ENCODE peak calls at places on chromosomes 12 and 14, in seven cellular contexts. I is A172, K is NCI-H2081, W is GM23248, C is IMR-90, Y is tibial nerve, P is NCI-H1092 treated with DMSO at 0.1 percent for 48 hours. E is an unnamed sample.

GRCh38 chr14:83638725-83639124 is 1891.2 kb upstream of the FLRT2 start:
- DNase-seq in K (no peak), P (no peak), I (peak; percentile 5), Y (no peak), C (no peak), W (no peak), E (no peak)

GRCh38 chr14:71309756-71310155 is 402.5 kb downstream of the PCNX1 start:
- DNase-seq in C (no peak), K (no peak), I (no peak), P (no peak), W (no peak), Y (no peak), E (no peak)

GRCh38 chr12:129617849-129618248 is 286.0 kb downstream of the TMEM132D start:
- DNase-seq in P (no peak), C (no peak), Y (no peak), K (no peak), I (no peak), W (no peak), E (no peak)

GRCh38 chr14:35480119-35480769 is 53.7 kb upstream of the INSM2 start:
- DNase-seq in W (peak; percentile 12), Y (no peak), C (peak; percentile 3), I (peak; percentile 22), K (no peak), P (no peak), E (no peak)

GRCh38 chr14:91059576-91060471 is 617 bp downstream of the RPS6KA5 start:
- DNase-seq in C (no peak), W (peak; percentile 75), K (peak; percentile 41), I (no peak), P (peak; percentile 86), Y (peak; percentile 19), E (peak; percentile 58)

GRCh38 chr12:92570056-92570753 is 132.6 kb upstream of the PLEKHG7 start:
- DNase-seq in I (peak; percentile 74), P (peak; percentile 81), W (peak; percentile 79), Y (no peak), K (peak; percentile 78), C (peak; percentile 86), E (no peak)

GRCh38 chr12:120853188-120853587 is 51.0 kb downstream of the SPPL3 start:
- DNase-seq in C (peak; percentile 54), P (no peak), I (no peak), Y (no peak), W (peak; percentile 32), K (no peak), E (no peak)

GRCh38 chr14:102545461-102546265 is 36.1 kb upstream of the ANKRD9 start:
- DNase-seq in P (peak; percentile 4), W (peak; percentile 48), I (no peak), Y (no peak), C (peak; percentile 17), K (no peak), E (no peak)

GRCh38 chr14:49972840-49973239 is 80.0 kb downstream of the ARF6 start:
- DNase-seq in I (peak; percentile 81), P (peak; percentile 68), W (peak; percentile 96), K (peak; percentile 28), Y (no peak), C (peak; percentile 92), E (peak; percentile 34)

GRCh38 chr14:24337144-24337823 is 2.4 kb upstream of the ADCY4 start:
- DNase-seq in I (no peak), Y (no peak), W (no peak), P (no peak), K (no peak), C (no peak), E (no peak)

GRCh38 chr12:120013659-120014380 is 24.8 kb downstream of the BICDL1 start:
- DNase-seq in P (no peak), C (no peak), K (no peak), I (peak; percentile 47), W (no peak), Y (no peak), E (no peak)

GRCh38 chr12:103441437-103442186 is 54.2 kb downstream of the C12orf42 start:
- DNase-seq in I (no peak), P (no peak), K (no peak), C (no peak), Y (no peak), W (no peak), E (peak; percentile 5)

GRCh38 chr12:52243774-52244614 is 11.0 kb downstream of the KRT7 start:
- DNase-seq in C (peak; percentile 93), I (peak; percentile 96), P (no peak), W (peak; percentile 95), Y (peak; percentile 58), K (peak; percentile 73), E (peak; percentile 74)

GRCh38 chr12:3160081-3160480 is 82.9 kb downstream of the TSPAN9 start:
- DNase-seq in W (no peak), K (no peak), C (peak; percentile 49), I (no peak), P (no peak), Y (no peak), E (no peak)

GRCh38 chr12:332581-333205 is 56.4 kb downstream of the KDM5A start:
- DNase-seq in Y (no peak), I (peak; percentile 39), P (no peak), W (peak; percentile 39), K (no peak), C (no peak), E (no peak)

GRCh38 chr14:97251423-97252155 is 454.4 kb downstream of the VRK1 start:
- DNase-seq in C (no peak), P (no peak), W (no peak), I (no peak), K (no peak), Y (no peak), E (no peak)

GRCh38 chr14:52355016-52355430 is 40.9 kb downstream of the PTGER2 start:
- DNase-seq in C (peak; percentile 95), K (no peak), I (peak; percentile 77), W (peak; percentile 94), Y (no peak), P (no peak), E (no peak)

GRCh38 chr14:89447182-89447970 is 30.3 kb upstream of the FOXN3 start:
- DNase-seq in C (no peak), W (no peak), K (no peak), P (no peak), Y (no peak), I (no peak), E (no peak)

GRCh38 chr12:13986031-13986430 is 4.6 kb upstream of the GRIN2B start:
- DNase-seq in W (no peak), Y (no peak), P (no peak), C (no peak), K (no peak), I (no peak), E (no peak)

GRCh38 chr12:130451001-130451930 is 113.6 kb downstream of the PIWIL1 start:
- DNase-seq in K (no peak), W (no peak), I (no peak), P (no peak), C (no peak), Y (no peak), E (no peak)

GRCh38 chr14:22870811-22871199 is 735 bp upstream of the LRP10 start:
- DNase-seq in Y (no peak), W (no peak), P (no peak), K (no peak), C (no peak), I (no peak), E (no peak)

GRCh38 chr12:1691123-1692007 is 495 bp downstream of the ADIPOR2 start:
- DNase-seq in Y (no peak), I (peak; percentile 10), C (no peak), K (peak; percentile 57), P (peak; percentile 68), W (peak; percentile 65), E (peak; percentile 4)

GRCh38 chr14:104735830-104736642 is 12.0 kb downstream of the ADSS1 start:
- DNase-seq in P (no peak), I (no peak), C (peak; percentile 68), Y (peak; percentile 78), W (peak; percentile 91), K (no peak), E (no peak)

GRCh38 chr14:33916663-33917565 is 34.0 kb downstream of the EGLN3 start:
- DNase-seq in P (no peak), I (peak; percentile 62), W (peak; percentile 49), Y (no peak), C (no peak), K (no peak), E (no peak)

GRCh38 chr12:77064891-77065360 is 443 bp downstream of the E2F7 start:
- DNase-seq in W (no peak), I (peak; percentile 22), Y (no peak), K (peak; percentile 45), P (peak; percentile 59), C (no peak), E (peak; percentile 2)

GRCh38 chr12:114625294-114625851 is 58.6 kb downstream of the TBX3 start:
- DNase-seq in I (peak; percentile 45), K (no peak), W (peak; percentile 77), P (peak; percentile 39), Y (no peak), C (peak; percentile 72), E (no peak)

GRCh38 chr12:61854902-61855301 is 405.3 kb upstream of the USP15 start:
- DNase-seq in I (no peak), C (no peak), W (peak; percentile 2), Y (no peak), K (no peak), P (no peak), E (no peak)

GRCh38 chr12:93904124-93904523 is 226.9 kb downstream of the CRADD start:
- DNase-seq in Y (no peak), P (no peak), C (no peak), I (no peak), K (no peak), W (no peak), E (no peak)

GRCh38 chr12:104667139-104667538 is 210.4 kb downstream of the CHST11 start:
- DNase-seq in I (no peak), C (peak; percentile 14), W (peak; percentile 73), P (no peak), K (no peak), Y (no peak), E (no peak)

GRCh38 chr14:69131176-69131575 is 21.7 kb downstream of the DCAF5 start:
- DNase-seq in P (no peak), C (no peak), K (no peak), W (no peak), I (no peak), Y (no peak), E (no peak)

GRCh38 chr14:23148596-23149249 is 29.7 kb upstream of the CEBPE start:
- DNase-seq in W (peak; percentile 42), K (no peak), Y (no peak), P (no peak), I (no peak), C (no peak), E (no peak)